ENCODE peak calls at places on chromosome 20, in ten cellular contexts. Q is A549, W is sigmoid colon, P is transverse colon, L is suprapubic skin, S is tibial nerve, I is HepG2, U is GM12878, Y is SK-N-SH, R is stomach. O is an unnamed sample.
A peak's percentile ranks its signal among the peaks of the same experiment; 100 is the strongest.

GRCh38 chr20:32563311-32564272 is 21.5 kb downstream of the NOL4L start:
- DNase-seq in Q (no peak), W (no peak), P (no peak), L (no peak), S (no peak), I (no peak), U (no peak), Y (no peak), R (no peak), O (no peak)

GRCh38 chr20:39289831-39290230 is 327.7 kb downstream of the DHX35 start:
- DNase-seq in Q (no peak), W (no peak), P (no peak), L (no peak), S (no peak), I (no peak), U (no peak), Y (no peak), R (no peak), O (no peak)

GRCh38 chr20:62618622-62619529 is 23.4 kb upstream of the SLCO4A1 start:
- DNase-seq in Q (no peak), W (no peak), P (peak; percentile 20), L (no peak), S (no peak), I (no peak), U (no peak), Y (no peak), R (no peak), O (no peak)

GRCh38 chr20:33477386-33478234 is 12.3 kb upstream of the CBFA2T2 start:
- DNase-seq in Q (no peak), W (no peak), P (peak; percentile 78), L (no peak), S (no peak), I (no peak), U (no peak), Y (no peak), R (peak; percentile 71), O (no peak)

GRCh38 chr20:21574443-21574842 is 60.6 kb upstream of the NKX2-2 start:
- DNase-seq in Q (no peak), W (no peak), P (no peak), L (no peak), S (no peak), I (no peak), U (no peak), Y (no peak), R (no peak), O (no peak)

GRCh38 chr20:301886-302848 is 4.8 kb downstream of the ZCCHC3 start:
- DNase-seq in Q (no peak), W (no peak), P (no peak), L (no peak), S (no peak), I (no peak), U (no peak), Y (no peak), R (no peak), O (no peak)

GRCh38 chr20:23446505-23446904 is 6.2 kb downstream of the CST11 start:
- DNase-seq in Q (peak; percentile 35), W (no peak), P (peak; percentile 66), L (no peak), S (no peak), I (peak; percentile 82), U (peak; percentile 11), Y (peak; percentile 46), R (peak; percentile 69), O (no peak)

GRCh38 chr20:53839423-53840176 is 230.8 kb downstream of the BCAS1 start:
- DNase-seq in Q (no peak), W (no peak), P (peak; percentile 81), L (no peak), S (no peak), I (no peak), U (peak; percentile 96), Y (no peak), R (peak; percentile 52), O (no peak)

GRCh38 chr20:252801-253200 is 4.7 kb upstream of the DEFB132 start:
- DNase-seq in Q (no peak), W (no peak), P (no peak), L (no peak), S (no peak), I (no peak), U (no peak), Y (no peak), R (no peak), O (no peak)

GRCh38 chr20:43925786-43926185 is 11.1 kb downstream of the TOX2 start:
- DNase-seq in Q (no peak), W (no peak), P (peak; percentile 40), L (no peak), S (no peak), I (no peak), U (no peak), Y (peak; percentile 67), R (no peak), O (no peak)

GRCh38 chr20:695165-695866 is 19.7 kb upstream of the SCRT2 start:
- DNase-seq in Q (no peak), W (peak; percentile 9), P (no peak), L (peak; percentile 12), S (no peak), I (no peak), U (no peak), Y (no peak), R (no peak), O (no peak)

GRCh38 chr20:62583424-62583920 is 58.8 kb upstream of the SLCO4A1 start:
- DNase-seq in Q (no peak), W (peak; percentile 78), P (no peak), L (no peak), S (no peak), I (no peak), U (no peak), Y (no peak), R (no peak), O (no peak)

GRCh38 chr20:2814076-2814475 is 711 bp upstream of the C20orf141 start:
- DNase-seq in Q (no peak), W (no peak), P (no peak), L (no peak), S (no peak), I (no peak), U (no peak), Y (peak; percentile 12), R (no peak), O (no peak)

DNA sequence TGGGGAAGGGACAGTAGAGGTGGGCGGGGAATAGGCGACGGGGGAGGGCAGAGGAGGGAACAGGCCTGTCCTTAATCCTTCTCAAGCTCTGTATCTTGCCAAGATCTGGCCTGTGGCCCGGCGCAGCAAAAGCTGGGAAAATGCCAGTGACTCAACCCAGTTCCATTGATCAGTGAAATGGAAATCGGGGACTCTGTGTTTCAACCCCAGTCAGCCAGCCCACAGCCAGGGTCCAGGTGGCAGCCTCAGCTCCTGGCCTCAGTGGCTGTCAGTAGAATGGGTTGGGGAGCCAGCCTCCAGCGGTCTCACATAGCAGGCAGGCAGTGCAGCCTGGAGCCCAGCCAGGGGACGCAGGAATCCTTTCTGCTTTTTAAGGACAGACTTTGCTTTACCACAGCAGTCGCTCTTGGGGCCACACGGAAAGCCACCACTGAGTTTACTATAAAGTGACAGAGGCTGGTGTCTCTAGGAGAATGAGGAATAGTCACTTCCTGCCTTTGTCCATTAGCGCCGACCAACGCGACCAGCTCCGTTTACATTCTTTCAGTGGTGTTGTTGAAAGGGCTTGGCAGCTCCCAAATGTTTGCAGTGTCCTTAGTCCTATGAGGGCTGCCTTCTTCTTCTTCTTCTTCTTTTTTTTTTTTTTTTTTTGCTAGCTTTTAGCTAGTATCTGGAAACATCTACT is 128.1 kb downstream of the RIN2 start:
- DNase-seq in Q (peak; percentile 62), W (peak; percentile 79), P (peak; percentile 72), L (no peak), S (no peak), I (peak; percentile 73), U (no peak), Y (no peak), R (peak; percentile 61), O (peak; percentile 43)
- TF ChIP-seq EP300 in Q (peak; percentile 19), W (no peak), P (no peak), L (no peak), S (peak; percentile 47), I (no peak), U (no peak), Y (no peak), R (no peak), O (no peak)

DNA sequence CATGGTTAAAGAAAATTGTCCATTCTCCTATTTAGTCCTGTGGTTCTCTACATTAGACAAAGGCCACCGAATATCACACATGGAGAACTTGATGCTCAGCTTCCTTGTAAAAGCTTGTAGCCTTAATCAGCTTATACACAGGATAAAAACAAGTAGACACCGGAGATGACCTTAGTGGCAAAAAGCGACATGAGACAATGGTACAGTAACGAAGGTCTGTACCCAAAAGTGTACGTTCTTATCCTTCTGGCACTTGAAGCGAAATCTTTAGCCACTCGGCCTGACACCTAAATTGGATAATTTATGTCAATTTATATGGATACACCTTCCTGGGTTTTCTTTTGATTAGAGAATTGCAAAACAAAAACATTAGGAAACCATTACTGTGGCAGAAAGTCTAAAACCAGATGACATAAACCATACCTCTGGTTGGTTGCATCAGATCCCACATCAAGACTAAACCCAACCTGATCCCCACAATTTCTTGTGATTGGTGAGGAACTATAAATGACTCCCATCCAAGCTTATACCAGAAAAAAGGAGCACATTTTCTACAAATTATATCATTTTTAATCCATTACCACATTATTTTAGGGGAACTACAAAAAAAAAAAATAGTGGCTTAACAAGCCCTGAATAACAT is 6.1 kb downstream of the RBM39 start:
- DNase-seq in Q (no peak), W (no peak), P (no peak), L (no peak), S (no peak), I (no peak), U (no peak), Y (no peak), R (no peak), O (no peak)
- H3K4me3 ChIP-seq in Q (no peak overlapping the region), W (no peak overlapping the region), P (no peak overlapping the region), L (no peak overlapping the region), S (no peak overlapping the region), I (no peak overlapping the region), U (peak overlapping the region; percentile 34), Y (no peak overlapping the region), R (peak overlapping the region; percentile 24), O (no peak overlapping the region)

GRCh38 chr20:50062006-50062838 is 50.7 kb downstream of the UBE2V1 start:
- DNase-seq in Q (no peak), W (no peak), P (no peak), L (no peak), S (no peak), I (no peak), U (no peak), Y (no peak), R (no peak), O (no peak)
- TF ChIP-seq EP300 in Q (no peak), W (no peak), P (no peak), L (no peak), S (no peak), I (no peak), U (no peak), Y (no peak), R (no peak), O (no peak)

GRCh38 chr20:59005523-59006166 is 1.4 kb downstream of the CTSZ start:
- DNase-seq in Q (no peak), W (peak; percentile 61), P (no peak), L (no peak), S (peak; percentile 6), I (no peak), U (no peak), Y (no peak), R (no peak), O (no peak)
- H3K4me3 ChIP-seq in Q (peak overlapping the region; percentile 99), W (peak overlapping the region; percentile 81), P (peak overlapping the region; percentile 89), L (peak overlapping the region; percentile 84), S (peak overlapping the region; percentile 89), I (no peak overlapping the region), U (peak overlapping the region; percentile 92), Y (no peak overlapping the region), R (peak overlapping the region; percentile 72), O (peak overlapping the region; percentile 53)